ENCODE peak calls at places on chromosomes 1 and 21, in six cellular contexts. X, I, F, D, O and T are unnamed samples.

GRCh38 chr1:174726167-174726879 is 273.4 kb upstream of the CACYBP start:
- DNase-seq in O (no peak), D (no peak), F (no peak), I (no peak), X (peak; percentile 51), T (no peak)

GRCh38 chr1:248897412-248898337 is 8.4 kb upstream of the PGBD2 start:
- DNase-seq in X (no peak), I (no peak), F (no peak), O (no peak), D (no peak), T (no peak)

GRCh38 chr1:227420147-227420546 is 101.9 kb upstream of the CDC42BPA start:
- DNase-seq in F (no peak), O (no peak), D (no peak), I (no peak), X (no peak), T (no peak)

GRCh38 chr1:220498188-220498587 is 29.7 kb upstream of the MARK1 start:
- DNase-seq in D (no peak), F (no peak), I (no peak), X (peak; percentile 11), O (no peak), T (no peak)

GRCh38 chr1:57162607-57163235 is 196.9 kb upstream of the C8B start:
- DNase-seq in I (no peak), D (no peak), F (no peak), X (peak; percentile 14), O (no peak), T (no peak)

GRCh38 chr1:218546314-218546713 is 201.2 kb downstream of the TGFB2 start:
- DNase-seq in F (no peak), I (no peak), X (peak; percentile 31), O (no peak), D (no peak), T (no peak)

GRCh38 chr1:40844079-40844478 is 18.1 kb downstream of the CITED4 start:
- DNase-seq in I (no peak), F (no peak), X (no peak), D (no peak), O (no peak), T (no peak)

GRCh38 chr1:2786329-2787162 is 14.9 kb downstream of the TTC34 start:
- DNase-seq in O (peak; percentile 78), I (no peak), F (peak; percentile 70), X (no peak), D (peak; percentile 48), T (no peak)

GRCh38 chr1:43144228-43144627 is 27.9 kb downstream of the EBNA1BP2 start:
- DNase-seq in O (no peak), I (no peak), X (peak; percentile 25), D (no peak), F (no peak), T (no peak)

GRCh38 chr1:2352341-2353214 is 38.8 kb downstream of the MORN1 start:
- DNase-seq in I (no peak), D (peak; percentile 13), O (peak; percentile 62), X (no peak), F (peak; percentile 45), T (no peak)

GRCh38 chr1:78113156-78113916 is 67.6 kb downstream of the GIPC2 start:
- DNase-seq in I (no peak), F (no peak), O (no peak), D (no peak), X (no peak), T (no peak)

GRCh38 chr1:219432966-219433365 is 179.9 kb downstream of the ZC3H11B start:
- DNase-seq in X (no peak), F (no peak), O (no peak), D (no peak), I (no peak), T (no peak)

GRCh38 chr1:186775881-186776560 is 52.7 kb upstream of the PLA2G4A start:
- DNase-seq in D (no peak), F (no peak), X (no peak), O (no peak), I (no peak), T (no peak)

GRCh38 chr21:41152149-41152548 is 15.8 kb upstream of the BACE2 start:
- DNase-seq in D (no peak), F (no peak), O (no peak), I (no peak), X (no peak), T (no peak)

GRCh38 chr1:151511636-151512215 is 539 bp downstream of the CGN start:
- DNase-seq in O (peak; percentile 87), I (no peak), F (peak; percentile 69), X (no peak), D (peak; percentile 29), T (no peak)

GRCh38 chr1:111563619-111564018 is 56.0 kb upstream of the RAP1A start:
- DNase-seq in I (no peak), X (peak; percentile 57), F (no peak), D (no peak), O (no peak), T (no peak)

GRCh38 chr1:2971146-2971501 is 50.1 kb upstream of the ACTRT2 start:
- DNase-seq in O (no peak), X (no peak), F (peak; percentile 37), D (no peak), I (no peak), T (no peak)

GRCh38 chr1:55128418-55128817 is 86.7 kb downstream of the USP24 start:
- DNase-seq in O (no peak), X (no peak), F (no peak), D (no peak), I (no peak), T (peak; percentile 97)

GRCh38 chr1:109272021-109272799 is 10.7 kb downstream of the PSRC1 start:
- DNase-seq in D (no peak), O (peak; percentile 71), I (no peak), X (no peak), F (peak; percentile 55), T (no peak)

GRCh38 chr21:33201945-33202344 is 27.8 kb upstream of the IFNAR2 start:
- DNase-seq in F (no peak), X (peak; percentile 28), I (no peak), D (no peak), O (no peak), T (no peak)

GRCh38 chr1:231301990-231302389 is 35.7 kb downstream of the EXOC8 start:
- DNase-seq in X (no peak), D (no peak), O (no peak), F (no peak), I (no peak), T (no peak)

GRCh38 chr1:245260116-245260882 is 105.5 kb downstream of the KIF26B start:
- DNase-seq in D (no peak), O (no peak), I (no peak), F (no peak), X (no peak), T (peak; percentile 91)

GRCh38 chr1:230308039-230308438 is 118.1 kb downstream of the PGBD5 start:
- DNase-seq in O (peak; percentile 96), I (peak; percentile 27), X (peak; percentile 53), D (peak; percentile 70), F (no peak), T (peak; percentile 89)

GRCh38 chr1:205122489-205122882 is 708 bp upstream of the RBBP5 start:
- DNase-seq in F (no peak), D (no peak), O (no peak), I (no peak), X (no peak), T (no peak)

GRCh38 chr1:205127646-205128045 is 5.9 kb upstream of the RBBP5 start:
- DNase-seq in X (no peak), F (no peak), O (no peak), I (no peak), D (no peak), T (no peak)

GRCh38 chr1:205124726-205125125 is 2.9 kb upstream of the RBBP5 start:
- DNase-seq in I (no peak), F (no peak), X (no peak), O (no peak), D (no peak), T (no peak)

GRCh38 chr1:205118810-205119209 is 3.0 kb downstream of the RBBP5 start:
- DNase-seq in X (no peak), D (no peak), O (no peak), F (no peak), I (no peak), T (no peak)

DNA sequence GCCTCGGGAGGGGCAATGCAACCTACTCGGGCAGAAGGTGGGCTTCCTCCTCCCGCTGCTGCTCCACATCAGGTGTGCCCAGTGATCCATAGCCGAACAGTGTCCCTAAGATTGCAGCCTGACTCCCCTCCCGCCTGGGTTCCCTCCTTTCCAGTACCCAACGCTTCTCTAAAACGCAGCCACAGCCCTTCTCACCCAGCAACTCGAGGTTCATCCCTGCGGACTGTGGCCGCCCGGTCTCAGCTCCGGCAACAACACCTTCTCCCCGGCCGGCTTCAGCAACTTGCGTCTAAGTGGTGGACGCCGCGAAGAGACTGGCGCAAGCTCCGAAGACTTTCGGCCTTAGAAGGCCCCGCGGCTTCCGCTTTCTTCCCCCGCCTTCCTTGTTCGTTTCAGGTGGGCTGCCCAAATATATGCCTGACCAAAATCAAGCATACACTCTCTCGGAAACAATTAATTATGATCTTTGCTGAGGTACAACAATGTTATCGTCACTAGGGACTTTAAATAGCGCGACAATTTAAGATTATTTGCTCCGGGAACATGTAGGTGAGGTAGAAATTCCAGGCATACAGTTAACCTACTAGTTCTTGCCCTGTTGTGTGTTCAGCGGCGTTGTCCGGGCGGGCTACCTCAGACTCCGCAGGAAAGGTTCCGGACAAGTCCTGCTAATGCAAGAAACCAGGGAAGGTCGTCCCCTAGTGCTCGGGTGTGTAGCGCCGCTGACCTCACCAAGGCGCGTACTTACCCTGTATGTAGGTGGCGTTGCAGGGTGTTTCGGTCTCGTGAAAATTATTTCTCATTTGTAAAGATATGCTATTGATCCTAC is at the start of gene RBBP5:
- DNase-seq in I (peak; percentile 94), D (peak; percentile 95), F (peak; percentile 96), X (peak; percentile 99), O (peak; percentile 96), T (peak; percentile 95)
- TF ChIP-seq CTCF in I (peak; percentile 78), D (peak; percentile 61), F (peak; percentile 70), X (peak; percentile 88), O (peak; percentile 68), T (peak; percentile 78)

GRCh38 chr1:8047112-8047511 is 21.0 kb upstream of the ERRFI1 start:
- DNase-seq in F (no peak), X (peak; percentile 76), I (no peak), O (no peak), D (no peak), T (no peak)
- H3K4me3 ChIP-seq in F (no peak overlapping the region), X (no peak overlapping the region), I (no peak overlapping the region), O (no peak overlapping the region), D (no peak overlapping the region), T (no peak overlapping the region)

DNA sequence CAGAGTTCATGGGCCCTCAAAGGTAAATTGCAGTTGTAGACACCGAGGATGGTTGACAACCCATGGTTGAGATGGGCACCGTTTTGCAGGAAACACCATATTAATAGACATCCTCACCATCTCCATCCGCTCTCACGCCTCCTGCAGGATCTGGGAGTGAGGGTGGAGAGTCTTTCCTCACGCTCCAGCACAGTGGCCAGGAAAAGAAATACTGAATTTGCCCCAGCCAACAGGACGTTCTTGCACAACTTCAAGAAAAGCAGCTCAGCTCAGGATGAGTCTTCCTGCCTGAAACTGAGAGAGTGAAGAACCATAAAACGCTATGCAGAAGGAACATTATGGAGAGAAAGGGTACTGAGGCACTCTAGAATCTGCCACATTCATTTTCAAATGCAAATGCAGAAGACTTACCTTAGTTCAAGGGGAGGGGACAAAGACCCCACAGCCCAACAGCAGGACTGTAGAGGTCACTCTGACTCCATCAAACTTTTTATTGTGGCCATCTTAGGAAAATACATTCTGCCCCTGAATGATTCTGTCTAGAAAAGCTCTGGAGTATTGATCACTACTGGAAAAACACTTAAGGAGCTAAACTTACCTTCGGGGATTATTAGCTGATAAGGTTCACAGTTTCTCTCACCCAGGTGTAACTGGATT is 9.3 kb downstream of the SLAMF8 start:
- DNase-seq in F (no peak), I (no peak), D (no peak), O (no peak), X (peak; percentile 29), T (no peak)
- TF ChIP-seq CTCF in F (no peak), I (no peak), D (peak; percentile 12), O (no peak), X (no peak), T (peak; percentile 45)

GRCh38 chr21:46634427-46634826 is 1.0 kb upstream of the PRMT2 start:
- DNase-seq in O (no peak), F (no peak), X (no peak), D (no peak), I (no peak), T (no peak)
- H3K4me3 ChIP-seq in O (peak overlapping the region; percentile 98), F (no peak overlapping the region), X (peak overlapping the region; percentile 63), D (peak overlapping the region; percentile 91), I (peak overlapping the region; percentile 77), T (peak overlapping the region; percentile 99)